ENCODE peak calls at places on chromosomes 1 and 21, in five cellular contexts. X is astrocyte of the spinal cord, P is AG04449, I is T-cell, V is T-helper 22 cell. R is an unnamed sample.

GRCh38 chr1:167841530-167841929 is 72.4 kb downstream of the ADCY10 start:
- DNase-seq in X (no peak), I (no peak), P (no peak), V (no peak), R (no peak)

GRCh38 chr1:32142446-32143301 is 34.8 kb downstream of the KPNA6 start:
- DNase-seq in X (peak), I (no peak), P (no peak), V (no peak), R (no peak)

GRCh38 chr1:208525417-208525816 is 281.2 kb upstream of the PLXNA2 start:
- DNase-seq in I (no peak), P (no peak), X (no peak), V (no peak), R (no peak)

GRCh38 chr1:30120268-30121000 is 603.0 kb downstream of the MATN1 start:
- DNase-seq in X (no peak), P (no peak), V (no peak), I (no peak), R (no peak)

GRCh38 chr21:45938811-45939520 is 42.6 kb upstream of the COL6A1 start:
- DNase-seq in X (no peak), V (no peak), I (no peak), P (no peak), R (no peak)

GRCh38 chr1:157348538-157349480 is 203.5 kb downstream of the FCRL5 start:
- DNase-seq in P (no peak), V (no peak), X (no peak), I (no peak), R (no peak)

GRCh38 chr1:12539705-12540579 is 78.1 kb downstream of the DHRS3 start:
- DNase-seq in P (peak), V (no peak), I (no peak), X (peak), R (no peak)

GRCh38 chr1:10209905-10210810 is at the start of gene KIF1B:
- DNase-seq in I (peak), X (peak), P (peak), V (peak), R (peak)

GRCh38 chr1:21793104-21793503 is 10.2 kb upstream of the USP48 start:
- DNase-seq in I (no peak), X (no peak), P (no peak), V (no peak), R (no peak)

GRCh38 chr1:205666372-205667166 is 13.7 kb downstream of the SLC45A3 start:
- DNase-seq in V (no peak), I (no peak), X (no peak), P (no peak), R (no peak)

GRCh38 chr1:84259376-84259775 is 42.1 kb upstream of the SAMD13 start:
- DNase-seq in X (no peak), I (no peak), P (no peak), V (no peak), R (no peak)